ENCODE peak calls at places on chromosomes 11 and 22, in four cellular contexts. One of them, this sample, is unnamed.

GRCh38 chr22:48424201-48424627 is 1403.5 kb downstream of the BRD1 start:
- DNase-seq in endothelial cell of umbilical vein: no peak
- DNase-seq in GM12878: no peak
- DNase-seq in K562: no peak
- DNase-seq in this sample: no peak

GRCh38 chr22:48939441-48940265 is 888.0 kb downstream of the BRD1 start:
- DNase-seq in endothelial cell of umbilical vein: no peak
- DNase-seq in GM12878: no peak
- DNase-seq in K562: no peak
- DNase-seq in this sample: no peak

GRCh38 chr11:111334495-111335123 is 36.3 kb downstream of the POU2AF3 start:
- DNase-seq in endothelial cell of umbilical vein: no peak
- DNase-seq in GM12878: no peak
- DNase-seq in K562: no peak
- DNase-seq in this sample: no peak

GRCh38 chr11:127789887-127790286 is 789.3 kb upstream of the KIRREL3 start:
- DNase-seq in K562: no peak
- DNase-seq in endothelial cell of umbilical vein: no peak
- DNase-seq in GM12878: no peak
- DNase-seq in this sample: peak

GRCh38 chr11:91776660-91777059 is 448.0 kb upstream of the FAT3 start:
- DNase-seq in K562: no peak
- DNase-seq in endothelial cell of umbilical vein: no peak
- DNase-seq in GM12878: no peak
- DNase-seq in this sample: no peak

GRCh38 chr22:38186429-38186828 is 4.8 kb upstream of the PLA2G6 start:
- DNase-seq in endothelial cell of umbilical vein: peak
- DNase-seq in K562: no peak
- DNase-seq in GM12878: no peak
- DNase-seq in this sample: no peak

GRCh38 chr11:93686812-93687211 is 25.3 kb downstream of the CEP295 start:
- DNase-seq in GM12878: no peak
- DNase-seq in endothelial cell of umbilical vein: no peak
- DNase-seq in K562: no peak
- DNase-seq in this sample: peak

GRCh38 chr11:45180888-45181594 is 34.6 kb downstream of the PRDM11 start:
- DNase-seq in K562: peak
- DNase-seq in endothelial cell of umbilical vein: peak
- DNase-seq in GM12878: no peak
- DNase-seq in this sample: peak

GRCh38 chr11:35040221-35040942 is 98.6 kb upstream of the CD44 start:
- DNase-seq in endothelial cell of umbilical vein: no peak
- DNase-seq in GM12878: peak
- DNase-seq in K562: peak
- DNase-seq in this sample: peak

GRCh38 chr11:33624082-33624481 is 76.5 kb downstream of the C11orf91 start:
- DNase-seq in K562: no peak
- DNase-seq in endothelial cell of umbilical vein: no peak
- DNase-seq in GM12878: no peak
- DNase-seq in this sample: no peak

GRCh38 chr11:73233704-73234402 is 15.8 kb downstream of the P2RY2 start:
- DNase-seq in K562: no peak
- DNase-seq in GM12878: no peak
- DNase-seq in endothelial cell of umbilical vein: no peak
- DNase-seq in this sample: no peak

GRCh38 chr11:111231836-111232235 is 13.7 kb upstream of the POU2AF2 start:
- DNase-seq in endothelial cell of umbilical vein: no peak
- DNase-seq in GM12878: no peak
- DNase-seq in K562: no peak
- DNase-seq in this sample: peak

GRCh38 chr11:85810521-85810870 is 445 bp downstream of the SYTL2 start:
- DNase-seq in GM12878: no peak
- DNase-seq in endothelial cell of umbilical vein: no peak
- DNase-seq in K562: no peak
- DNase-seq in this sample: no peak

GRCh38 chr11:2578006-2578933 is 121.5 kb downstream of the KCNQ1OT1 start:
- DNase-seq in endothelial cell of umbilical vein: no peak
- DNase-seq in K562: no peak
- DNase-seq in GM12878: no peak
- DNase-seq in this sample: no peak

GRCh38 chr11:2781413-2782274 is 81.8 kb upstream of the KCNQ1OT1 start:
- DNase-seq in K562: peak
- DNase-seq in endothelial cell of umbilical vein: peak
- DNase-seq in GM12878: no peak
- DNase-seq in this sample: peak

GRCh38 chr11:109789911-109790310 is 303.3 kb upstream of the ZC3H12C start:
- DNase-seq in GM12878: no peak
- DNase-seq in endothelial cell of umbilical vein: no peak
- DNase-seq in K562: no peak
- DNase-seq in this sample: peak

GRCh38 chr22:19097518-19097917 is 24.7 kb downstream of the DGCR2 start:
- DNase-seq in K562: no peak
- DNase-seq in GM12878: no peak
- DNase-seq in endothelial cell of umbilical vein: no peak
- DNase-seq in this sample: no peak

GRCh38 chr11:67261942-67262681 is 4.2 kb upstream of the GRK2 start:
- DNase-seq in GM12878: no peak
- DNase-seq in endothelial cell of umbilical vein: no peak
- DNase-seq in K562: no peak
- DNase-seq in this sample: no peak

GRCh38 chr11:2844116-2844515 is 41.5 kb downstream of the CDKN1C start:
- DNase-seq in GM12878: no peak
- DNase-seq in endothelial cell of umbilical vein: no peak
- DNase-seq in K562: no peak
- DNase-seq in this sample: no peak

GRCh38 chr22:17570851-17571631 is 7.7 kb downstream of the SLC25A18 start:
- DNase-seq in endothelial cell of umbilical vein: no peak
- DNase-seq in GM12878: no peak
- DNase-seq in K562: no peak
- DNase-seq in this sample: peak

GRCh38 chr22:32024791-32025190 is 18.3 kb upstream of the SLC5A1 start:
- DNase-seq in GM12878: no peak
- DNase-seq in K562: no peak
- DNase-seq in endothelial cell of umbilical vein: no peak
- DNase-seq in this sample: peak

GRCh38 chr22:17370036-17370765 is 941 bp downstream of the CECR2 start:
- DNase-seq in GM12878: no peak
- DNase-seq in K562: no peak
- DNase-seq in endothelial cell of umbilical vein: no peak
- DNase-seq in this sample: no peak

GRCh38 chr11:5937868-5938602 is 4.0 kb upstream of the OR56A3 start:
- DNase-seq in GM12878: no peak
- DNase-seq in endothelial cell of umbilical vein: no peak
- DNase-seq in K562: no peak
- DNase-seq in this sample: no peak

GRCh38 chr22:48746789-48747425 is 1080.8 kb downstream of the BRD1 start:
- DNase-seq in endothelial cell of umbilical vein: no peak
- DNase-seq in GM12878: no peak
- DNase-seq in K562: no peak
- DNase-seq in this sample: no peak

GRCh38 chr11:118142809-118143208 is 9.8 kb downstream of the SCN4B start:
- DNase-seq in K562: peak
- DNase-seq in endothelial cell of umbilical vein: no peak
- DNase-seq in GM12878: no peak
- DNase-seq in this sample: no peak

GRCh38 chr11:68682531-68682931 is 1.8 kb upstream of the GAL start:
- DNase-seq in K562: no peak
- DNase-seq in endothelial cell of umbilical vein: no peak
- DNase-seq in GM12878: no peak
- DNase-seq in this sample: peak

GRCh38 chr22:24402460-24403192 is 24.8 kb upstream of the ADORA2A start:
- DNase-seq in GM12878: peak
- DNase-seq in endothelial cell of umbilical vein: peak
- DNase-seq in K562: no peak
- DNase-seq in this sample: peak

GRCh38 chr11:132586801-132587200 is 945.5 kb downstream of the OPCML start:
- DNase-seq in endothelial cell of umbilical vein: no peak
- DNase-seq in GM12878: no peak
- DNase-seq in K562: no peak
- DNase-seq in this sample: peak

GRCh38 chr11:108007819-108008218 is 879 bp upstream of the CUL5 start:
- DNase-seq in K562: no peak
- DNase-seq in GM12878: no peak
- DNase-seq in endothelial cell of umbilical vein: no peak
- DNase-seq in this sample: no peak

GRCh38 chr11:31437742-31438435 is 68.2 kb downstream of the DNAJC24 start:
- DNase-seq in endothelial cell of umbilical vein: no peak
- DNase-seq in GM12878: no peak
- DNase-seq in K562: no peak
- DNase-seq in this sample: peak

GRCh38 chr11:67301951-67302516 is 1.3 kb upstream of the SSH3 start:
- DNase-seq in K562: no peak
- DNase-seq in GM12878: no peak
- DNase-seq in endothelial cell of umbilical vein: no peak
- DNase-seq in this sample: peak

GRCh38 chr22:24460418-24461089 is 33.2 kb downstream of the ADORA2A start:
- DNase-seq in K562: no peak
- DNase-seq in endothelial cell of umbilical vein: peak
- DNase-seq in GM12878: peak
- DNase-seq in this sample: peak

GRCh38 chr11:130909650-130910049 is 6.6 kb downstream of the SNX19 start:
- DNase-seq in GM12878: no peak
- DNase-seq in endothelial cell of umbilical vein: peak
- DNase-seq in K562: no peak
- DNase-seq in this sample: peak

GRCh38 chr11:3104961-3105790 is 48.0 kb upstream of the CARS1 start:
- DNase-seq in GM12878: no peak
- DNase-seq in endothelial cell of umbilical vein: no peak
- DNase-seq in K562: no peak
- DNase-seq in this sample: no peak

GRCh38 chr11:118998388-118998717 is 415 bp downstream of the CENATAC start:
- DNase-seq in K562: no peak
- DNase-seq in GM12878: no peak
- DNase-seq in endothelial cell of umbilical vein: no peak
- DNase-seq in this sample: no peak

GRCh38 chr22:33472462-33473344 is 414.5 kb upstream of the SYN3 start:
- DNase-seq in GM12878: peak
- DNase-seq in endothelial cell of umbilical vein: no peak
- DNase-seq in K562: no peak
- DNase-seq in this sample: peak

DNA sequence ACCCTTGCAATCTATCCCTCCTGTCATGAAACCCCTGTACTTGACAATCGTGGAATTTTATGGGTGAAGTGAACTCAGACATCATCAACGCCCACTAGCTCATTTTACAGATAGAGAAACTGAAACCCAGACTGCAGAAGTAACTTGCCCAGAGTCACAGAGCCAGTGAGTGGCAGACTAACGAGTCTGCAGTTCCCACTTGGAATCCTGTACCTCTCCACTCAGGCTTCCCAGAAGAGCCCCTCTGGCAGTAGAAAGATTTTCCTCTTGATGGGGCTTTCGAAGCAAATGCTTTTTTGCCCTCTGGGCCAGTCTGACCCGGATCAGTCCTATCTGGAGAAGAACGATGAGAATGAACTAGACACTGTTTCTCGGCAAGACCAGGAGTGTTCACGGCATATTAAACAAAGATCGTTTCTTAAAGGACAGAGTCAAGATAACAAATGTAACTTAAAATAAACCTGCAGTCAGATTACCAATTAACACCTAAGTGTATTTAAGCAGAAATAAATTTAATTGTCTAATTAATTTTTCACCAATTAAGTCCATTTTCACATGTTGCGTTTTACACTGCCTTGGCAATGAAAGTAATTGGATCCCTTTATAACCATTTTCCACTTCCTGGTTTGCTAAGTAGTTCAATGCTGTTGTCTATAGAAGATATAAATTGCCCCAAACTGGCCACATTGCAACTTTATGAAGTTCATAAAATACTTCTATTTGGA is 61.3 kb upstream of the CREB3L1 start:
- DNase-seq in GM12878: no peak
- DNase-seq in endothelial cell of umbilical vein: no peak
- DNase-seq in K562: no peak
- DNase-seq in this sample: peak
- H2AFZ ChIP-seq in GM12878: peak
- H2AFZ ChIP-seq in endothelial cell of umbilical vein: no peak
- H2AFZ ChIP-seq in K562: peak
- H2AFZ ChIP-seq in this sample: peak

GRCh38 chr22:40233886-40234285 is 56.2 kb downstream of the TNRC6B start:
- DNase-seq in GM12878: no peak
- DNase-seq in endothelial cell of umbilical vein: no peak
- DNase-seq in K562: no peak
- DNase-seq in this sample: no peak
- TF ChIP-seq FOS in GM12878: no peak
- TF ChIP-seq FOS in endothelial cell of umbilical vein: no peak
- TF ChIP-seq FOS in K562: no peak
- TF ChIP-seq FOS in this sample: no peak

DNA sequence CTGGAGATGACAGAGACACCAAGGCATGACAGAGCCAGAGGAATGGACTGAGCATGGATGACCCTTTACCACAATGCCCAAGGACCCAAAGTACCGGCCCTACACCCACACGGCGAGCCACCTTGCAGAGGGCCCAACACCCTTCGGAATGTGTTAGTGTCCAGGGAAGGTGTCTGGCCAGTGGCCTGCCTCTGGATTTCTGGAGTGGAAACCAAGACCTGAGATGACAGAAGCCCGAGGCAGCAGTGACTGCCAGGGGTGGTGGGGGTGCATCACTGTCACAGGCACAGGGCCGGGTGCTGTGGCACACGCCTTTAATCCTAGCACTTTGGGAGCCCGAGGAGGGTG is 28.7 kb downstream of the PDGFB start:
- DNase-seq in GM12878: no peak
- DNase-seq in K562: no peak
- DNase-seq in endothelial cell of umbilical vein: no peak
- DNase-seq in this sample: no peak
- H2AFZ ChIP-seq in GM12878: no peak
- H2AFZ ChIP-seq in K562: no peak
- H2AFZ ChIP-seq in endothelial cell of umbilical vein: no peak
- H2AFZ ChIP-seq in this sample: peak

GRCh38 chr22:46684706-46685105 is 53.3 kb downstream of the CERK start:
- DNase-seq in GM12878: peak
- DNase-seq in endothelial cell of umbilical vein: no peak
- DNase-seq in K562: no peak
- DNase-seq in this sample: no peak
- TF ChIP-seq FOS in GM12878: no peak
- TF ChIP-seq FOS in endothelial cell of umbilical vein: no peak
- TF ChIP-seq FOS in K562: no peak
- TF ChIP-seq FOS in this sample: no peak

GRCh38 chr11:102476069-102476468 is 23.5 kb upstream of the TMEM123 start:
- DNase-seq in K562: no peak
- DNase-seq in GM12878: no peak
- DNase-seq in endothelial cell of umbilical vein: no peak
- DNase-seq in this sample: peak
- H2AFZ ChIP-seq in K562: peak
- H2AFZ ChIP-seq in GM12878: no peak
- H2AFZ ChIP-seq in endothelial cell of umbilical vein: no peak
- H2AFZ ChIP-seq in this sample: no peak

This sample was measured in IMR-90.